ENCODE peak calls at places on chromosomes 13 and 19, in six cellular contexts. V is fibroblast of lung, S is tibial nerve, I is body of pancreas, R is breast epithelium, G is keratinocyte. B is an unnamed sample. For H3K36me3, the result is how much of the 10 kb centered on the place peaks cover.

GRCh38 chr13:46339035-46339666 is 47.9 kb downstream of the RUBCNL start:
- DNase-seq in V (peak), S (peak), I (peak), R (no peak), G (no peak), B (peak)

GRCh38 chr19:23440207-23440606 is 44.9 kb upstream of the ZNF91 start:
- DNase-seq in V (no peak), S (no peak), I (no peak), R (no peak), G (no peak), B (no peak)

GRCh38 chr19:6501740-6502648 is at the start of gene TUBB4A:
- DNase-seq in V (no peak), S (no peak), I (peak), R (no peak), G (no peak), B (peak)

GRCh38 chr19:16031872-16032200 is 44.5 kb upstream of the TPM4 start:
- DNase-seq in V (no peak), S (no peak), I (no peak), R (no peak), G (no peak), B (no peak)

GRCh38 chr19:52237197-52237596 is 32.2 kb upstream of the ZNF766 start:
- DNase-seq in V (no peak), S (no peak), I (no peak), R (no peak), G (no peak), B (no peak)

GRCh38 chr19:8449830-8450229 is 5.1 kb downstream of the HNRNPM start:
- DNase-seq in V (no peak), S (no peak), I (peak), R (peak), G (no peak), B (no peak)

GRCh38 chr13:30186644-30187431 is 120.5 kb downstream of the KATNAL1 start:
- DNase-seq in V (peak), S (no peak), I (no peak), R (no peak), G (no peak), B (no peak)

GRCh38 chr13:31418186-31418585 is 218.4 kb downstream of the B3GLCT start:
- DNase-seq in V (no peak), S (no peak), I (no peak), R (no peak), G (no peak), B (no peak)

GRCh38 chr13:113741101-113741731 is 17.8 kb upstream of the TMEM255B start:
- DNase-seq in V (peak), S (no peak), I (no peak), R (no peak), G (no peak), B (no peak)

GRCh38 chr13:113743366-113744195 is 15.4 kb upstream of the TMEM255B start:
- DNase-seq in V (no peak), S (no peak), I (no peak), R (no peak), G (no peak), B (no peak)

GRCh38 chr13:113744197-113745000 is 14.6 kb upstream of the TMEM255B start:
- DNase-seq in V (no peak), S (no peak), I (no peak), R (no peak), G (no peak), B (no peak)

GRCh38 chr13:113742000-113742441 is 17.0 kb upstream of the TMEM255B start:
- DNase-seq in V (peak), S (peak), I (peak), R (no peak), G (no peak), B (peak)

GRCh38 chr13:113742445-113743120 is 16.4 kb upstream of the TMEM255B start:
- DNase-seq in V (no peak), S (no peak), I (no peak), R (no peak), G (no peak), B (no peak)
- H3K4me3 ChIP-seq in V (no peak), S (no peak), I (no peak), R (no peak), G (no peak), B (no peak)

GRCh38 chr19:4654437-4655361 is 15.4 kb downstream of the TNFAIP8L1 start:
- DNase-seq in V (no peak), S (no peak), I (no peak), R (no peak), G (no peak), B (no peak)
- H3K36me3 ChIP-seq in V (under half), S (half or more), I (under half), R (under half), G (under half), B (under half)

GRCh38 chr13:110266983-110267382 is 40.0 kb downstream of the COL4A1 start:
- DNase-seq in V (no peak), S (no peak), I (no peak), R (no peak), G (no peak), B (no peak)

GRCh38 chr13:110265341-110265681 is 41.6 kb downstream of the COL4A1 start:
- DNase-seq in V (no peak), S (no peak), I (no peak), R (no peak), G (no peak), B (no peak)

GRCh38 chr13:110266431-110266809 is 40.5 kb downstream of the COL4A1 start:
- DNase-seq in V (no peak), S (no peak), I (no peak), R (no peak), G (no peak), B (no peak)

GRCh38 chr13:110264685-110265275 is 42.2 kb downstream of the COL4A1 start:
- DNase-seq in V (no peak), S (no peak), I (no peak), R (no peak), G (no peak), B (no peak)

DNA sequence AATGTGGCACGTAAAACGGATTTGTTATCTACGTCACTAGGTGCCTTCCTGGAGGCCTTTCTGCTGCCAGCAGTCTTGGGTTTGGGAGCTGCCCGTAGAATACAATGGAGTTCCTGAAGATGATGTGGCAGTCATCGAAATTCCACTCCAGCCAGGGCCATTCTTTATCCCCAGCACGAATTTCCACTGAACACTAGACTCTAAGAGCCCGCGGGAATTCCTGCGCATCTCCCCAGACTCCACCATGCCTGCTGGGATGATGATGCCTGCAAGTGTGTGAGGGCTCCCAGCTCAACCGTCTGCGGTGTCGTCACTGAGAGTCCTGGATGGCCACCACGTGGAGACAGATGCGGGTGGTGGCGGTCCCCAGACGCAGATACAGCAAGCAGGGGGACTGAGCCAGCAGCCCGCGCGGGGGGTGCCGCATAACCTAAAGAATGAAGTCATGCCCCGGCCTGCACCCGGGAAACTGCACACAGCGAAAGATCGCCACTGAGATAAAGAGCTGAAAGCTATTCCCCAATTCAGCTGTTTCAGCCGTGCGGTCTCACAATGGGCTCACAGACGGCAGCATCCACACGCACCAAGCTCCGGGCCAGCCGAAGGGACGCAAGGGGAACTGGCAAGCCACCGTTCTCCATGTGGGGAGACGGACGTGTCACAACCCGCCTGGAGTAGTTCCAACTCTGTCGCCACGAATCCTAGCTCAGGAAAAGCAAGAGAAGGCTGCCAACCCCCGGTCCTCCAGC is 41.1 kb downstream of the COL4A1 start:
- DNase-seq in V (peak), S (no peak), I (no peak), R (peak), G (no peak), B (no peak)
- H3K4me3 ChIP-seq in V (no peak), S (no peak), I (no peak), R (peak), G (peak), B (no peak)

GRCh38 chr19:3508771-3509535 is 2.8 kb downstream of the FZR1 start:
- DNase-seq in V (peak), S (no peak), I (no peak), R (no peak), G (no peak), B (no peak)

GRCh38 chr19:3512562-3512961 is 6.5 kb downstream of the FZR1 start:
- DNase-seq in V (no peak), S (no peak), I (no peak), R (no peak), G (no peak), B (no peak)

GRCh38 chr19:3511506-3512251 is 5.6 kb downstream of the FZR1 start:
- DNase-seq in V (no peak), S (no peak), I (no peak), R (no peak), G (no peak), B (no peak)

GRCh38 chr19:3509566-3509989 is 3.5 kb downstream of the FZR1 start:
- DNase-seq in V (peak), S (no peak), I (no peak), R (no peak), G (no peak), B (no peak)

GRCh38 chr19:3510727-3511126 is 4.6 kb downstream of the FZR1 start:
- DNase-seq in V (no peak), S (no peak), I (no peak), R (no peak), G (no peak), B (no peak)
- H3K36me3 ChIP-seq in V (under half), S (under half), I (under half), R (under half), G (under half), B (under half)

DNA sequence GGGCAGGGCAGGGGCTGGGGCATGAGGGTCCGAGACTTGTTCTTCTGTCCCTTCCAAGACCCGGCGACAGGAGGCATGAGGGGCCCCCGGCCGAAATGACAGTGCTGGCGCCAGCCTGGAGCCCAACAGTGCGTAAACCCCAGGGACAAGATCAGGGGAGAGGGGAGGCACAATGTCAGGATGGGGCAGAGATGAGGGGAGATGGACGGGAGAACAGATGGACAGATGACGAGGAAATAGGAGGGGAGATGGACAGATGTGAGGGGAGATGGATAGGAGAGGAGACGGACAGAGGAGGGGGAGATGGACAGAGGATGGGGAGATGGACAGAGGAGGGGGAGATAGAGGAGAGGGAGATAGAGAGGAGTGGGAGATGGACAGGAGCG is 523 bp downstream of the FLT3LG start:
- DNase-seq in V (no peak), S (no peak), I (no peak), R (no peak), G (no peak), B (no peak)
- H3K4me3 ChIP-seq in V (peak), S (peak), I (no peak), R (peak), G (peak), B (peak)